ENCODE peak calls at places on chromosomes 11 and 22, in four cellular contexts. I is frontal cortex; B is stimulated activated CD4-positive, alpha-beta T cell treated with anti-CD3 and anti-CD28 coated beads, Interleukin-1b, Interleukin-23, amount 100 ng/mL, for 1 hour; S is Caki2. Y is an unnamed sample.

GRCh38 chr11:45580399-45580798 is 85.0 kb downstream of the CHST1 start:
- DNase-seq in I (no peak), B (no peak), S (no peak), Y (no peak)

GRCh38 chr22:42805016-42805997 is 51.8 kb downstream of the ARFGAP3 start:
- DNase-seq in I (no peak), B (no peak), S (no peak), Y (peak; percentile 68)

GRCh38 chr11:68549789-68550484 is 89.4 kb downstream of the PPP6R3 start:
- DNase-seq in I (no peak), B (no peak), S (no peak), Y (no peak)

GRCh38 chr22:48517039-48518030 is 1310.3 kb downstream of the BRD1 start:
- DNase-seq in I (peak; percentile 71), B (no peak), S (no peak), Y (peak; percentile 71)

GRCh38 chr22:40050258-40050657 is 55.5 kb downstream of the FAM83F start:
- DNase-seq in I (no peak), B (no peak), S (no peak), Y (no peak)

GRCh38 chr11:68146010-68146540 is 24.9 kb upstream of the CHKA start:
- DNase-seq in I (peak; percentile 42), B (no peak), S (peak; percentile 74), Y (no peak)

GRCh38 chr22:45709866-45710265 is 38.2 kb downstream of the ATXN10 start:
- DNase-seq in I (no peak), B (no peak), S (peak; percentile 77), Y (no peak)

GRCh38 chr11:37973926-37974325 is 1375.9 kb upstream of the RAG2 start:
- DNase-seq in I (no peak), B (no peak), S (no peak), Y (no peak)

GRCh38 chr22:41223535-41223934 is 17.2 kb downstream of the CHADL start:
- DNase-seq in I (no peak), B (no peak), S (no peak), Y (no peak)

GRCh38 chr11:1884123-1884415 is 7.6 kb downstream of the PRR33 start:
- DNase-seq in I (no peak), B (no peak), S (no peak), Y (no peak)

GRCh38 chr11:43396617-43397016 is 37.9 kb downstream of the TTC17 start:
- DNase-seq in I (no peak), B (no peak), S (no peak), Y (no peak)

GRCh38 chr11:122155765-122156527 is 39.9 kb upstream of the BLID start:
- DNase-seq in I (no peak), B (no peak), S (no peak), Y (no peak)

GRCh38 chr11:116874251-116874650 is 36.8 kb upstream of the APOA1 start:
- DNase-seq in I (no peak), B (no peak), S (no peak), Y (no peak)

GRCh38 chr11:78419327-78419726 is 1.7 kb upstream of the GAB2 start:
- DNase-seq in I (no peak), B (no peak), S (peak; percentile 20), Y (peak; percentile 40)

GRCh38 chr11:35549787-35550186 is 24.4 kb upstream of the PAMR1 start:
- DNase-seq in I (no peak), B (no peak), S (no peak), Y (no peak)

GRCh38 chr11:119741369-119742262 is 12.6 kb upstream of the NECTIN1 start:
- DNase-seq in I (peak; percentile 81), B (peak; percentile 10), S (no peak), Y (peak; percentile 71)

GRCh38 chr22:50025993-50026392 is 13.4 kb upstream of the IL17REL start:
- DNase-seq in I (no peak), B (no peak), S (no peak), Y (no peak)

GRCh38 chr11:2562181-2562581 is 117.4 kb downstream of the KCNQ1 start:
- DNase-seq in I (peak; percentile 87), B (no peak), S (no peak), Y (peak; percentile 76)

GRCh38 chr11:61164610-61165424 is 3.6 kb upstream of the VPS37C start:
- DNase-seq in I (no peak), B (no peak), S (no peak), Y (no peak)

GRCh38 chr11:65301491-65302329 is 13.0 kb upstream of the CDC42EP2 start:
- DNase-seq in I (no peak), B (no peak), S (no peak), Y (no peak)

GRCh38 chr11:83720675-83721074 is 434.5 kb upstream of the CCDC90B start:
- DNase-seq in I (no peak), B (no peak), S (no peak), Y (no peak)

GRCh38 chr22:50717709-50718351 is 20.2 kb upstream of the ACR start:
- DNase-seq in I (no peak), B (no peak), S (no peak), Y (no peak)

GRCh38 chr11:45176996-45177395 is 30.6 kb downstream of the PRDM11 start:
- DNase-seq in I (no peak), B (no peak), S (no peak), Y (no peak)

GRCh38 chr22:19114984-19115552 is 7.1 kb downstream of the DGCR2 start:
- DNase-seq in I (peak; percentile 12), B (no peak), S (no peak), Y (no peak)

GRCh38 chr11:16749666-16750065 is 11.2 kb downstream of the C11orf58 start:
- DNase-seq in I (no peak), B (no peak), S (no peak), Y (no peak)

GRCh38 chr11:31641477-31642062 is 132.0 kb downstream of the ELP4 start:
- DNase-seq in I (no peak), B (no peak), S (peak; percentile 12), Y (no peak)

GRCh38 chr11:61897387-61898246 is 6.3 kb upstream of the FADS3 start:
- DNase-seq in I (peak; percentile 80), B (peak; percentile 50), S (peak; percentile 39), Y (peak; percentile 13)

GRCh38 chr11:102111787-102112653 is 1.8 kb downstream of the YAP1 start:
- DNase-seq in I (peak; percentile 29), B (no peak), S (peak; percentile 64), Y (peak; percentile 37)

Y was measured in C1 segment of cervical spinal cord.